ENCODE peak calls at places on chromosomes 11 and 22, in eight cellular contexts. G, M, K, S, V, T, D and P are unnamed samples.

GRCh38 chr22:48894064-48894671 is 933.5 kb downstream of the BRD1 start:
- DNase-seq in G (no peak), M (no peak), K (no peak), S (peak), V (peak), T (no peak), D (peak), P (no peak)

GRCh38 chr11:100681064-100681502 is 6.0 kb upstream of the ARHGAP42 start:
- DNase-seq in G (peak), M (peak), K (peak), S (no peak), V (peak), T (no peak), D (no peak), P (no peak)

GRCh38 chr11:131005829-131006228 is 89.5 kb upstream of the SNX19 start:
- DNase-seq in G (no peak), M (no peak), K (no peak), S (no peak), V (no peak), T (no peak), D (no peak), P (no peak)

GRCh38 chr11:8720376-8720775 is 37.8 kb downstream of the RPL27A start:
- DNase-seq in G (no peak), M (no peak), K (no peak), S (no peak), V (no peak), T (no peak), D (no peak), P (no peak)

GRCh38 chr22:24141586-24141985 is 39.7 kb upstream of the SUSD2 start:
- DNase-seq in G (no peak), M (no peak), K (no peak), S (no peak), V (no peak), T (no peak), D (no peak), P (no peak)

GRCh38 chr11:69102732-69103615 is 52.8 kb upstream of the SMIM38 start:
- DNase-seq in G (no peak), M (no peak), K (peak), S (no peak), V (no peak), T (no peak), D (no peak), P (no peak)

GRCh38 chr22:50014053-50014501 is 1.5 kb upstream of the IL17REL start:
- DNase-seq in G (no peak), M (no peak), K (no peak), S (no peak), V (no peak), T (no peak), D (peak), P (no peak)

GRCh38 chr22:31104869-31105268 is 2.5 kb downstream of the SELENOM start:
- DNase-seq in G (no peak), M (no peak), K (peak), S (no peak), V (no peak), T (no peak), D (peak), P (no peak)

GRCh38 chr11:68550485-68550817 is 89.9 kb downstream of the PPP6R3 start:
- DNase-seq in G (no peak), M (peak), K (no peak), S (no peak), V (no peak), T (no peak), D (no peak), P (no peak)

GRCh38 chr11:116084511-116084910 is 580.3 kb upstream of the CADM1 start:
- DNase-seq in G (no peak), M (no peak), K (no peak), S (no peak), V (no peak), T (no peak), D (no peak), P (no peak)
- H3K4me3 ChIP-seq in G (no peak), M (no peak), K (no peak), S (no peak), V (no peak), T (no peak), D (no peak), P (no peak)

DNA sequence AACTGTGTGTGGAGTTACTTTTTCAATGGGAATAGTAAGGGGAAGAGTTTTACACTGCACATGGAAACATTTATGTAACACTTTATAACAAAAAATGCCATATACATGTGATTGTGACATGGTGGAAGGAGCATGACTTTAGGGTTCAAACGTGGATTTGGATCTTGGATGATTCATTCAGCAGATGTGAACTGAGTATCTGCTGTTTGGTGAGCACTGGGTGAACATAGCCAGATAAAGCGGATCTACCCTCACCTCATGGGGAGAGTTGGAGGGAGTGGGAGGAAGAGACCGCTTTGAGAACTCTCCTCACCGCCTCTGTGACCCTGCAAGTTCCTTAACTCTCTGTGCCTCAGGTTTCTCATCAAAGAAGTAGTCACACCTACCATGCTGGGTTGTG is 3.1 kb downstream of the NAA40 start:
- DNase-seq in G (no peak), M (no peak), K (no peak), S (no peak), V (no peak), T (no peak), D (no peak), P (no peak)
- TF ChIP-seq CTCF in G (no peak), M (no peak), K (no peak), S (no peak), V (no peak), T (no peak), D (no peak), P (no peak)

DNA sequence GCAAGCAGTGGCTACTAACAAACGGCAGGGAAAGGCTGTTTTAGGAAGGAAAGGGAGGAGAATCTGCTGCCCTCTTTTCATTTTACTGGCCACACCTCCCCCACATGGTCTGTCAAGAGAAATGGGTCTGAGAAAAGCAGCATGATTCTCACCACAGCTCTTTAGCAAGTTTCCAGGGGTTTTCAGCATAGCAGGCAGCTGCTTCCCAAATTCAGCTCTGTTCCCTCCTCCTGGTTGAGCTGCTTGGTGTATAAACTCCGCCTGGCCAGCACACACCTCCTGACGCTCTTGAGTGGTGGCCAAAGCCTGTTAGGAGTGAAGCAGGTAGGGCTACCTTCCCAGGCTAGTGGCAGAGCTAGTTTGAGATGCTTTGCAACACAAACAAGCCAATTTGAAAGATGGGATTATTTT is 438.5 kb upstream of the CCDC90B start:
- DNase-seq in G (no peak), M (peak), K (peak), S (no peak), V (no peak), T (no peak), D (peak), P (no peak)
- H3K4me3 ChIP-seq in G (no peak), M (no peak), K (peak), S (no peak), V (no peak), T (no peak), D (peak), P (no peak)

GRCh38 chr22:28498044-28498443 is 181.6 kb downstream of the TTC28 start:
- DNase-seq in G (no peak), M (no peak), K (no peak), S (no peak), V (no peak), T (no peak), D (no peak), P (no peak)
- TF ChIP-seq CTCF in G (no peak), M (no peak), K (no peak), S (no peak), V (no peak), T (no peak), D (no peak), P (no peak)

DNA sequence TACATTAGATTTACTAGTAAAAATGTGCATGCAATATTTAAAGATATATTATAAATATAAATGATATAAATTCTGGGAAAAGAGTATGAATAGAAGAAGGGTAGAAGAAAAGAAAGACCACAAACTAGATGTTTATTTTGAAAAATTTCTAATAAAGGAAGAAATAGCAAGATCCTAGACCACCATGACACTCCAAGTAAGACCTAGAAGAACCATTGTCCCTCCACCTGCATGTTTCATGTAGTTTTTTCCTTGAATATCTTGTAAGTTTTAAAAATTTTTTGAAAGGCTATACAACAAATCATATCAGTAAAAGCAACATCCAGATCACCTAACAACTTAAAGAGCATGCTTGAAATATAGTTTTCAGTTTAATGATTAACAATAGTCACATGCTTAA is 46.8 kb downstream of the ARHGAP32 start:
- DNase-seq in G (no peak), M (no peak), K (no peak), S (no peak), V (no peak), T (no peak), D (no peak), P (no peak)
- H3K4me3 ChIP-seq in G (no peak), M (no peak), K (no peak), S (no peak), V (no peak), T (no peak), D (no peak), P (no peak)

GRCh38 chr11:47553417-47553746 is 450 bp upstream of the CELF1 start:
- DNase-seq in G (no peak), M (peak), K (no peak), S (no peak), V (no peak), T (no peak), D (no peak), P (no peak)

GRCh38 chr11:47552086-47552580 is 799 bp downstream of the CELF1 start:
- DNase-seq in G (no peak), M (peak), K (peak), S (no peak), V (peak), T (no peak), D (peak), P (no peak)

GRCh38 chr11:47550288-47551052 is 2.5 kb downstream of the CELF1 start:
- DNase-seq in G (no peak), M (no peak), K (no peak), S (no peak), V (peak), T (no peak), D (no peak), P (no peak)

GRCh38 chr11:47552581-47553416 is at the start of gene CELF1:
- DNase-seq in G (peak), M (peak), K (peak), S (peak), V (peak), T (peak), D (peak), P (no peak)

DNA sequence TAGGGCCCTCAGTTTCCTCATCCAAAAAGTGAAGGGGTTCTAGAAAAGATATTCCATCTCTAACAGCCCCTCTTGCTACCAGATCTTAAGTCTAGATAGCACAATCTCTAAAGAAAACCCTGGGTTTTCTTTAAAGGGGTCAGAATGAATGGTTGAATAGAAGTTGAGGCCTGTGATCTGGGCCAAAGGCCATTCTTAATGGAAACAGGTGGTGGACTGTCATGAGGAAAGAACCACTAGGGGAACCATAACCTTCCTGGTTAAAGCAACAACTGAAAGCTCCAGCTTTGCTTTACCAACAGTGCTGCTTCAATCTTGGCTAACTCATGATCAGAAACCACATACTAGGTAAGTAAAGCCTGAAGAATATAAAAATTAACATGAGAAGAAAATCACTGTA is 1.8 kb downstream of the CELF1 start:
- DNase-seq in G (no peak), M (peak), K (peak), S (peak), V (peak), T (no peak), D (no peak), P (no peak)
- TF ChIP-seq CTCF in G (peak), M (peak), K (peak), S (no peak), V (peak), T (peak), D (peak), P (peak)